ENCODE peak calls at places on chromosomes 3 and 15, in seven cellular contexts. E is cardiac muscle cell, F is sigmoid colon, D is heart left ventricle, W is adrenal gland, Z is coronary artery, J is esophagus muscularis mucosa. K is an unnamed sample.

GRCh38 chr15:57606816-57607215 is 15.1 kb downstream of the MYZAP start:
- DNase-seq in E (no peak), W (no peak), J (no peak), Z (no peak), F (no peak), D (no peak), K (no peak)

GRCh38 chr3:28575748-28576589 is 227.3 kb upstream of the AZI2 start:
- DNase-seq in D (peak), J (no peak), F (no peak), W (peak), Z (no peak), E (peak), K (no peak)

GRCh38 chr15:22966321-22967083 is 13.7 kb downstream of the CYFIP1 start:
- DNase-seq in D (no peak), W (no peak), F (peak), J (no peak), Z (no peak), E (no peak), K (no peak)

GRCh38 chr3:195154111-195154791 is 116.7 kb downstream of the XXYLT1 start:
- DNase-seq in F (no peak), E (no peak), J (no peak), D (no peak), Z (no peak), W (no peak), K (no peak)

GRCh38 chr15:79184465-79184892 is 93.9 kb upstream of the RASGRF1 start:
- DNase-seq in E (peak), Z (no peak), W (peak), J (no peak), F (peak), D (peak), K (peak)

GRCh38 chr3:195107593-195107992 is 163.4 kb downstream of the XXYLT1 start:
- DNase-seq in W (no peak), D (no peak), Z (no peak), J (no peak), F (peak), E (no peak), K (no peak)

GRCh38 chr15:40691737-40692136 is 3.2 kb upstream of the RAD51 start:
- DNase-seq in J (no peak), D (no peak), E (no peak), F (no peak), W (no peak), Z (no peak), K (no peak)

GRCh38 chr3:154040283-154040682 is 80.9 kb upstream of the ARHGEF26 start:
- DNase-seq in F (no peak), D (no peak), J (no peak), E (no peak), Z (no peak), W (no peak), K (peak)

GRCh38 chr3:30779686-30780287 is 114.7 kb downstream of the GADL1 start:
- DNase-seq in Z (no peak), E (peak), F (no peak), D (no peak), J (no peak), W (no peak), K (no peak)

GRCh38 chr15:96553006-96553405 is 222.5 kb downstream of the NR2F2 start:
- DNase-seq in W (no peak), Z (no peak), E (no peak), D (no peak), F (no peak), J (no peak), K (no peak)

GRCh38 chr3:135471911-135472310 is 493.6 kb upstream of the PPP2R3A start:
- DNase-seq in Z (no peak), W (no peak), E (no peak), D (no peak), F (no peak), J (peak), K (no peak)

GRCh38 chr3:60010778-60011177 is 961.0 kb upstream of the CFAP20DC start:
- DNase-seq in D (no peak), E (no peak), Z (no peak), F (no peak), J (no peak), W (no peak), K (no peak)

GRCh38 chr15:42324308-42324707 is 35.0 kb upstream of the CAPN3 start:
- DNase-seq in D (no peak), Z (no peak), F (no peak), E (no peak), J (no peak), W (no peak), K (no peak)

GRCh38 chr3:52246728-52247454 is 1.3 kb downstream of the PPM1M start:
- DNase-seq in D (no peak), J (no peak), F (no peak), E (no peak), Z (no peak), W (no peak), K (no peak)

GRCh38 chr3:77898621-77899020 is 858.7 kb downstream of the ROBO2 start:
- DNase-seq in J (no peak), Z (no peak), F (no peak), D (no peak), W (no peak), E (no peak), K (no peak)

GRCh38 chr15:60134609-60135008 is 130.5 kb downstream of the FOXB1 start:
- DNase-seq in W (no peak), D (no peak), E (no peak), J (peak), F (no peak), Z (no peak), K (no peak)

GRCh38 chr3:18743761-18744160 is 318.6 kb upstream of the SATB1 start:
- DNase-seq in E (no peak), W (no peak), Z (no peak), J (no peak), F (no peak), D (no peak), K (no peak)

DNA sequence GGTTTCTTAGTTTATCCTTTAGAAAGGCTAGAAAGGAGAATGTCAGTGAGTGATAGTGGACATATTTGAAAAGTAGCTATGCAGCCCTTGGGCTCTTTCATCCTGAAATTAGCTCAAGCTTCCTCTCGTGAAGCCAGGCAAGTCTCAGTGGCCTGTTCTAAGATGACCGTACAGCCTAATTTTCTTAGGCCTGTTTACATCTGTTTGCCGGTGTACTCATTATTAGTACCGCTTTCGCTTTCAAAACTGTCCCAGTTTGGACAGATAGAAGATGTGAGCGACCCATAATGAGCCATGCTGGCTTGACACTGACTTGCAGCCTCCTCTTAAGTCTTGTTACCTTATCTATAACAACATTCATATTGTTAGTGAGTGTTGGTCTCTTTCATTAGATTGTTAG is 5.7 kb upstream of the ARL14 start:
- DNase-seq in W (no peak), F (no peak), E (no peak), Z (no peak), J (no peak), D (no peak), K (no peak)
- TF ChIP-seq CTCF in W (no peak), F (no peak), E (no peak), Z (no peak), J (no peak), D (no peak), K (no peak)

GRCh38 chr3:116259984-116260383 is 185.3 kb downstream of the LSAMP start:
- DNase-seq in J (no peak), F (no peak), D (no peak), E (no peak), Z (no peak), W (no peak), K (no peak)
- H3K27ac ChIP-seq in J (no peak), F (no peak), D (no peak), E (no peak), Z (no peak), W (no peak), K (no peak)

GRCh38 chr15:65033659-65034269 is 4.3 kb upstream of the MTFMT start:
- DNase-seq in F (no peak), J (no peak), Z (no peak), W (no peak), E (no peak), D (no peak), K (peak)
- TF ChIP-seq CTCF in F (no peak), J (peak), Z (peak), W (peak), E (peak), D (peak), K (peak)

DNA sequence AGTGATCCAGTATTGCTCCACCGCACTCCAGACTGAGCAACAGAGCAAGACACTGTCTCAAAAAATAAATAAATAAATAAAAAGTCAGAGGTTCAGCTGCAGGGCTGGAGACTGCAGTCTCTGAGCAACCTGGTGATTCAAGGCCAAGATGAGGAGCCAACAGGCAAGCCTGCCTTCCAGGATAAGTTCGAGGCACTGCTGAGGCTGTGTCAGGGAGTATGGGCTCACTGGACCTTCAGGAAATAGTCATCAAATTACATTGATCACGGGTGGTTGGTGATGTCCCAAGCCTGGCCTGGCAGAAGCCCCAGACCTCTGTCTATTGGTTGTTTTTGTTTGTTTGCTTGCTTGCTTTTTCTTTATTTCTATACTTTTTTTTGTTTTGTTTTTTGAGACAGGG is 41.5 kb downstream of the IDH2 start:
- DNase-seq in W (no peak), J (no peak), F (no peak), E (no peak), Z (no peak), D (no peak), K (no peak)
- H3K27ac ChIP-seq in W (no peak), J (no peak), F (no peak), E (no peak), Z (no peak), D (no peak), K (peak)

GRCh38 chr3:14517601-14518431 is 22.3 kb downstream of the GRIP2 start:
- DNase-seq in F (peak), D (peak), W (no peak), E (no peak), J (no peak), Z (no peak), K (no peak)
- TF ChIP-seq CTCF in F (no peak), D (no peak), W (no peak), E (no peak), J (no peak), Z (no peak), K (no peak)

DNA sequence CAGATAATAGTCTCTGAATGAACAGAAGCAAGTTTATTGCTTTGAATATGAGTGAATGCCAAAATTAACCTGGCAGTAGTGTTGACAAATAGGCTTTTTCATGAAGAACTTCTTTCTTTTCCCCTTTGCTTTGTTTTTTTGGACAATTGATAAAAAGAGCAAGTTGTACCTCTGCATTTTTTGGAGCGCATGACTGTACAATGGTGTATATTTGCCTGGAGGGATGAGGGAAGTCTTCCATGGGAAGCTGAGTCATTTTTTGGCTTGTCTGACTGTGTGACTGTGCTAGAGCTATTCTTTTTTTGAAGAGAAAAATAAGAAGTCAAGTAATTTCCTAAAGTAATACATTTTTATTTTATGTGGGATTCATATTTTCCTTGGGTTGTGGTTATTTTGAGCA is 186.9 kb downstream of the KLHL25 start:
- DNase-seq in J (no peak), Z (no peak), D (peak), E (no peak), F (no peak), W (no peak), K (peak)
- H3K27ac ChIP-seq in J (peak), Z (peak), D (peak), E (no peak), F (peak), W (no peak), K (no peak)

DNA sequence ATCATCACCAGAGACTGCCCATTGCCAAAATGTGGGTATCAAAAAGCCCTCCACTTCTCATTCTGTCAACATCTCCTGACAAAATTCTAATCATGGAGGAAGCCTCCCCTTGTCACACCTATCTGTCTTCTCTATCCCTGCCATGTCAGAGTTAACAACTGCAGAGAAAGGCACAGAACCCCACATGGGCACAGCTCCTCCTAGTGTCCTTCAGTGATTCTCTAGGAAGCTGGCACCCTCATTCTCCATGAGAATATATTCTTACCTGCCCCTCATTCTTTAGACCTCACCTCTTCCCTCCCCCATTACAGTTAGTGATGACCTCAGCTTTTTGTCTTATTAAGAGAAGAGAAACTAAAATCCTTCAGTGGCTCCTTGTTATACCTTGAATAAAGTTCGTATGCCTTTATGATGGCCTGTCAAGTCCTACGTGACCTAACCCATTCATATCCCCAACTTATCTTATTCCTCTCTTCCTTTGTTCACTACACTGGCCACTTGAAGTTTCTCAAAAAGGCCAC is 44.6 kb downstream of the NME9 start:
- DNase-seq in W (no peak), E (no peak), D (no peak), Z (no peak), F (no peak), J (no peak), K (no peak)
- TF ChIP-seq CTCF in W (no peak), E (peak), D (no peak), Z (no peak), F (no peak), J (no peak), K (no peak)

GRCh38 chr3:5186089-5186853 is 1.2 kb upstream of the EDEM1 start:
- DNase-seq in W (peak), F (no peak), D (no peak), E (no peak), J (no peak), Z (no peak), K (peak)

GRCh38 chr3:5185093-5185673 is 2.3 kb upstream of the EDEM1 start:
- DNase-seq in E (no peak), F (no peak), W (no peak), D (no peak), Z (no peak), J (no peak), K (no peak)

GRCh38 chr3:5186854-5187151 is 704 bp upstream of the EDEM1 start:
- DNase-seq in Z (no peak), F (no peak), J (no peak), E (peak), W (no peak), D (no peak), K (peak)

GRCh38 chr3:5187152-5187919 is at the start of gene EDEM1:
- DNase-seq in F (peak), D (peak), E (peak), W (peak), Z (peak), J (peak), K (peak)

GRCh38 chr3:5181479-5182141 is 5.9 kb upstream of the EDEM1 start:
- DNase-seq in J (no peak), D (no peak), E (no peak), W (no peak), F (no peak), Z (no peak), K (no peak)
- H3K27ac ChIP-seq in J (no peak), D (no peak), E (no peak), W (no peak), F (no peak), Z (no peak), K (no peak)

K was measured in RWPE1.